ENCODE peak calls at places on chromosomes 1 and 21, in six cellular contexts. G is HCT116, T is K562, K is HepG2, J is SK-N-SH, E is GM12878. X is an unnamed sample. For H3K4me1, the result is how much of the 10 kb centered on the place peaks cover.

GRCh38 chr1:109314805-109315204 is 8.0 kb upstream of the MYBPHL start:
- DNase-seq in G (no peak), T (no peak), K (no peak), J (no peak), E (no peak), X (no peak)

GRCh38 chr1:155202731-155203515 is 4.8 kb downstream of the THBS3 start:
- DNase-seq in G (no peak), T (no peak), K (no peak), J (no peak), E (no peak), X (no peak)

GRCh38 chr1:21655748-21656147 is 13.4 kb downstream of the RAP1GAP start:
- DNase-seq in G (peak), T (peak), K (peak), J (peak), E (no peak), X (no peak)

GRCh38 chr1:53982034-53982761 is 35.8 kb downstream of the LDLRAD1 start:
- DNase-seq in G (no peak), T (no peak), K (peak), J (peak), E (no peak), X (no peak)

GRCh38 chr21:32412998-32413504 is 545 bp downstream of the EVA1C start:
- DNase-seq in G (no peak), T (no peak), K (no peak), J (no peak), E (no peak), X (no peak)

GRCh38 chr21:44027607-44028286 is 15.6 kb downstream of the TRAPPC10 start:
- DNase-seq in G (no peak), T (no peak), K (no peak), J (no peak), E (no peak), X (no peak)

GRCh38 chr21:45472445-45473365 is 67.7 kb downstream of the COL18A1 start:
- DNase-seq in G (no peak), T (no peak), K (peak), J (no peak), E (no peak), X (no peak)

GRCh38 chr1:160338580-160338979 is 4.5 kb downstream of the COPA start:
- DNase-seq in G (no peak), T (no peak), K (no peak), J (no peak), E (no peak), X (no peak)

GRCh38 chr1:31977361-31978131 is 36.1 kb upstream of the KHDRBS1 start:
- DNase-seq in G (peak), T (peak), K (peak), J (peak), E (no peak), X (no peak)

GRCh38 chr1:12001249-12001917 is 17.9 kb upstream of the MIIP start:
- DNase-seq in G (peak), T (no peak), K (peak), J (peak), E (no peak), X (no peak)

GRCh38 chr1:232586679-232587078 is 43.3 kb downstream of the SIPA1L2 start:
- DNase-seq in G (no peak), T (no peak), K (no peak), J (no peak), E (no peak), X (no peak)

GRCh38 chr21:41627428-41627827 is 119.5 kb upstream of the TMPRSS2 start:
- DNase-seq in G (no peak), T (no peak), K (no peak), J (no peak), E (no peak), X (no peak)

GRCh38 chr1:155184835-155185782 is 11.5 kb downstream of the TRIM46 start:
- DNase-seq in G (no peak), T (peak), K (no peak), J (peak), E (peak), X (no peak)

GRCh38 chr1:61097326-61097725 is 15.0 kb downstream of the NFIA start:
- DNase-seq in G (no peak), T (no peak), K (no peak), J (no peak), E (no peak), X (no peak)

GRCh38 chr21:45889115-45889708 is 92.4 kb upstream of the COL6A1 start:
- DNase-seq in G (no peak), T (no peak), K (no peak), J (no peak), E (no peak), X (no peak)

GRCh38 chr1:204443260-204443619 is 31.6 kb upstream of the PPP1R15B start:
- DNase-seq in G (no peak), T (no peak), K (no peak), J (no peak), E (no peak), X (no peak)

GRCh38 chr1:19622204-19622603 is 21.9 kb upstream of the NBL1 start:
- DNase-seq in G (no peak), T (no peak), K (no peak), J (no peak), E (no peak), X (no peak)
- H3K4me1 ChIP-seq in G (under half), T (under half), K (under half), J (under half), E (under half), X (under half)

DNA sequence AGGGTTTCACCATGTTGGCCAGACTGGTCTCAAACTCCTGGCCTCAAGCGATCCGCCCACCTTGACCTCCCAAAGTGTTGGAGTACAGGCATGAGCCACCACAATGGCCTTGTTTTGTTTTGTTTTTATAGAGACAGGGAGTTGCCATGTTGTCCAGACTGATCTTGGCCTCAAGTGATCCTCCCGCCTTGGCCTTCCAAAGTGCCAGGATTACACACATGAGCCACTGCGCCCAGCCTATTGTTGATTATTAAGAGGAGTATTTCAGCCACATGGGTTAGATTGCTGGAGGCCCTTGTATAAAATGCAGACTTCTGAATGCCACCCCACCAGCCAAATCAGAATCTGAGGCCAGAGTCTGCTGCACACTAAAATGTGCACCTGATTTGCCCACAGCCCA is 57.2 kb upstream of the ANGPTL1 start:
- DNase-seq in G (no peak), T (no peak), K (no peak), J (no peak), E (no peak), X (no peak)
- TF ChIP-seq REST in G (no peak), T (no peak), K (no peak), J (no peak), E (no peak), X (no peak)

DNA sequence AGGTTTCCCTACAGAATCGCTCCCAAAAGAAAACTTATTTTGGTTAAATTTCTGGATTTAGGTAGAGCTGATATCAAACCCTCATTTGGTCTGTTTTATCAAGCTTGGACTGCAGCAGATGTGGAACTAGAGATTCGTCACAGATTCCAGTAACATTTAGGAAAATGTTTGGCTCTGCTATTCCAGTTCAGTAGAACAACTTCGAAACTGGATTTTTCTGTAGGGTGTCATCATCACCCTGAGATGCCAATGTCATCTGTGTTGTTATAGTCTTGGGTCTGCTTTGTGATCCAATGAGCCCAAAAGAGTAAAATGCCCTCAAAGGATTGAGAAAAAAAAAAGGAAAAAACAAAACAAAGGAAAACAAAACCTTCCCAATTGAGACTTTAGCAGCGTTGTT is 55.4 kb downstream of the LAMC2 start:
- DNase-seq in G (no peak), T (no peak), K (no peak), J (no peak), E (no peak), X (no peak)
- TF ChIP-seq SIN3A in G (no peak), T (no peak), K (no peak), J (no peak), E (no peak), X (no peak)

DNA sequence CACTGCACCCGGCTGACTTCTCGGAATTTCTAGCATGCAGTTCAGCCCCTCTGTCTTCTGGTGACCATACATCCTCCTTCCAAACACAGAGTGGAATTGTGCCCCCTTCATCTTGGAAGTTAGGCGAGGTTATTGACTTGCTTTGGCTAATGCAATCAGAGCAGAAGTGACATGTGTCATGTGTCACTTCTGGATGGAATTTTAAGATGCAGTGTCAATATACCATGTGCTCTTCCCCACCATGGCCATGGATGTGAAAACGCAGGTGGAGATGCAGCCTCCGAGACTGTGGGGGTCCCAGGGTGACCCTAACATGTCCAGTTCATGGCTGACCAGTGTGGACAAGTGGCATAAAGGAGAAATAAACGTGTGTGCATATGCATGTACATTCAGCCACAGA is 83.0 kb downstream of the KCNJ6 start:
- DNase-seq in G (no peak), T (no peak), K (no peak), J (no peak), E (no peak), X (no peak)
- H3K4me1 ChIP-seq in G (under half), T (under half), K (under half), J (under half), E (under half), X (under half)

DNA sequence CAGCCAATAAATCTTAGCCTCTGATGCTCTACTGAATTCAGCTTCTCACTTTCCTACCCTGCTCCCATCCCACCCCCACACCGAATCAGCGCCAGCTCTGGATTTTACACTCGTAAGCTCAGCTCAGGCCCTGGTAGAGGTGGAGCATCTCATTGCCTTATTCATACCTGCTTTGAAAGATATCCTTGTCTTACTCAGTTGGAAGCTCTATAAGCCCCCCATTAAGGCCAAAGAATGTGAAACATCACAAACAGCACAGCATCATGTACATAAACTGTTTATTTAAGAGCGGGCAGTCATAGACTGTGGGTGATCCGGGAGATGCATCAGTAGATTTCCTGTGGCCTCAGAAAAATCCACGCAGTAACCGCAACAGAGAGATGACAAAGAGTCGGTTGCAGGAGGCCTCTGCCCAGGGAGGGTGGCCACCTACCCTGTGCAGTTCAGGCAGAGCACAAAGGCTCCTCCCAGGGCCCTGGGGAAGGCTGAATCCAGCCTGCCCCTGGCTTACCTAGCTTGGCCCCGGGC is 36.4 kb upstream of the ETS2 start:
- DNase-seq in G (no peak), T (no peak), K (no peak), J (no peak), E (no peak), X (peak)
- TF ChIP-seq REST in G (no peak), T (no peak), K (no peak), J (no peak), E (no peak), X (no peak)

DNA sequence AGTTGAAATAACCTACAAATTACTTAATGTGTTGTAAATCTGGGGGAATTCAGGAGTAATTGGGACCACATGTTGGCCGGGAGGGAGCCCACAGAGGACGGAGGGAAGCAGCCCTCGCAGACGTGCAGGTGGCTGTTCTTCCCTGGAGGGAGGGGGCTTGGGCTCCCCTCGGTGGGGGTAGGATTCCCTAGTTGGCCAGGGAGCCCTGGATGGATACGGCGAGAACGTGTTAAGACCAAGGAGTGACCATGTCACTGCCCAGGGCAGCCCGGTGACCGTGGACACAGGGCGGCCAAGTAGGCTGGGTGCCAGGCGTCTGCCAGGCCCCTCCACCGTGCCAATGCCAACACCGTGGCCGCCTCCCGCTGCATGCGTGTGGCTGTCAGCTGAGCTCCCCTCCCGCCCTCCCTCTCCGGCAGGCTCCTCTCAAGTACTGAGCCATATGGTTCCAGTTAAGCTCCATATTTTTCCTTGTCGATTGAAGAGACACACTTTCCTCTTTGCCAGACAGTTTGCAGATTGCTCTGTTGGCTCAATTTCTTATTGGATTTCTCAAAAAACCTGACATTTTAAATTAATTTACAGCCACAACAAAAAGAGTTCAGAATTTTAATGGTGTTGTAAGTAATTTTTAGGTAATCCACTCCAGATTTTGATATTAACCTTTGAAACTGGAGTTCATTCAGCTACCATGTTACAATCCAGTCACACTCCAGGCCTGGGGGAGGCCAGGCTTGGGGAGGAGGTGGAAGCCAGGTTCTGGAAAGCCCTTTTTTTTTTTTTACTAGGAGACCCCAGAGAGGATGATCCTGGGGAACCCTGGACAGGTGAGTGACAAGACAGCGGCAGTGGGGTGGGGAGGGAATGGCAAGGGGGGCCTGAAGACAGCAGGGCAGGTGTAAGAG is 71.2 kb downstream of the CASZ1 start:
- DNase-seq in G (no peak), T (no peak), K (no peak), J (peak), E (no peak), X (no peak)
- TF ChIP-seq SIN3A in G (no peak), T (no peak), K (no peak), J (no peak), E (no peak), X (no peak)

X was measured in Panc1.